ENCODE peak calls at places on chromosomes 16 and 17, in eight cellular contexts. One of them, this sample, is unnamed.

GRCh38 chr17:7897773-7898172 is 9.2 kb downstream of the CHD3 start:
- DNase-seq in hypothalamus: peak; percentile 69
- DNase-seq in anterior cingulate cortex: no peak
- DNase-seq in COR-L47: no peak
- DNase-seq in HL-60: no peak
- DNase-seq in H54: no peak
- DNase-seq in glutamatergic neuron: no peak
- DNase-seq in stimulated activated CD4-positive, alpha-beta T cell treated with anti-CD3 and anti-CD28 coated beads, Interleukin-1b, Interleukin-23, amount 100 ng/mL, for 24 hours: no peak
- DNase-seq in this sample: no peak

GRCh38 chr17:404703-405102 is 52.1 kb upstream of the RPH3AL start:
- DNase-seq in hypothalamus: no peak
- DNase-seq in anterior cingulate cortex: no peak
- DNase-seq in COR-L47: no peak
- DNase-seq in HL-60: no peak
- DNase-seq in H54: no peak
- DNase-seq in glutamatergic neuron: no peak
- DNase-seq in stimulated activated CD4-positive, alpha-beta T cell treated with anti-CD3 and anti-CD28 coated beads, Interleukin-1b, Interleukin-23, amount 100 ng/mL, for 24 hours: no peak
- DNase-seq in this sample: no peak

GRCh38 chr16:71627631-71628236 is 1.8 kb downstream of the MARVELD3 start:
- DNase-seq in hypothalamus: no peak
- DNase-seq in anterior cingulate cortex: no peak
- DNase-seq in COR-L47: no peak
- DNase-seq in HL-60: no peak
- DNase-seq in H54: no peak
- DNase-seq in glutamatergic neuron: no peak
- DNase-seq in stimulated activated CD4-positive, alpha-beta T cell treated with anti-CD3 and anti-CD28 coated beads, Interleukin-1b, Interleukin-23, amount 100 ng/mL, for 24 hours: no peak
- DNase-seq in this sample: no peak

GRCh38 chr16:64920211-64920610 is 201.7 kb downstream of the CDH11 start:
- DNase-seq in hypothalamus: no peak
- DNase-seq in anterior cingulate cortex: no peak
- DNase-seq in COR-L47: no peak
- DNase-seq in HL-60: no peak
- DNase-seq in H54: no peak
- DNase-seq in glutamatergic neuron: no peak
- DNase-seq in stimulated activated CD4-positive, alpha-beta T cell treated with anti-CD3 and anti-CD28 coated beads, Interleukin-1b, Interleukin-23, amount 100 ng/mL, for 24 hours: no peak
- DNase-seq in this sample: no peak

GRCh38 chr17:64084940-64085649 is 44.8 kb downstream of the ERN1 start:
- DNase-seq in hypothalamus: no peak
- DNase-seq in anterior cingulate cortex: no peak
- DNase-seq in COR-L47: peak; percentile 3
- DNase-seq in HL-60: no peak
- DNase-seq in H54: no peak
- DNase-seq in glutamatergic neuron: no peak
- DNase-seq in stimulated activated CD4-positive, alpha-beta T cell treated with anti-CD3 and anti-CD28 coated beads, Interleukin-1b, Interleukin-23, amount 100 ng/mL, for 24 hours: no peak
- DNase-seq in this sample: no peak

GRCh38 chr16:69443809-69444611 is 19.6 kb downstream of the CYB5B start:
- DNase-seq in hypothalamus: no peak
- DNase-seq in anterior cingulate cortex: no peak
- DNase-seq in COR-L47: no peak
- DNase-seq in HL-60: no peak
- DNase-seq in H54: no peak
- DNase-seq in glutamatergic neuron: no peak
- DNase-seq in stimulated activated CD4-positive, alpha-beta T cell treated with anti-CD3 and anti-CD28 coated beads, Interleukin-1b, Interleukin-23, amount 100 ng/mL, for 24 hours: no peak
- DNase-seq in this sample: peak; percentile 58

GRCh38 chr17:28473542-28473941 is at the start of gene SLC13A2:
- DNase-seq in hypothalamus: no peak
- DNase-seq in anterior cingulate cortex: no peak
- DNase-seq in COR-L47: no peak
- DNase-seq in HL-60: no peak
- DNase-seq in H54: no peak
- DNase-seq in glutamatergic neuron: no peak
- DNase-seq in stimulated activated CD4-positive, alpha-beta T cell treated with anti-CD3 and anti-CD28 coated beads, Interleukin-1b, Interleukin-23, amount 100 ng/mL, for 24 hours: no peak
- DNase-seq in this sample: no peak

GRCh38 chr16:7440886-7441400 is 108.3 kb downstream of the RBFOX1 start:
- DNase-seq in hypothalamus: no peak
- DNase-seq in anterior cingulate cortex: no peak
- DNase-seq in COR-L47: no peak
- DNase-seq in HL-60: no peak
- DNase-seq in H54: no peak
- DNase-seq in glutamatergic neuron: no peak
- DNase-seq in stimulated activated CD4-positive, alpha-beta T cell treated with anti-CD3 and anti-CD28 coated beads, Interleukin-1b, Interleukin-23, amount 100 ng/mL, for 24 hours: no peak
- DNase-seq in this sample: no peak

GRCh38 chr17:51015145-51015558 is 105.5 kb downstream of the SPAG9 start:
- DNase-seq in hypothalamus: peak; percentile 29
- DNase-seq in anterior cingulate cortex: no peak
- DNase-seq in COR-L47: peak; percentile 76
- DNase-seq in HL-60: no peak
- DNase-seq in H54: no peak
- DNase-seq in glutamatergic neuron: no peak
- DNase-seq in stimulated activated CD4-positive, alpha-beta T cell treated with anti-CD3 and anti-CD28 coated beads, Interleukin-1b, Interleukin-23, amount 100 ng/mL, for 24 hours: no peak
- DNase-seq in this sample: no peak

GRCh38 chr16:66687906-66688625 is 8.5 kb downstream of the CMTM4 start:
- DNase-seq in hypothalamus: no peak
- DNase-seq in anterior cingulate cortex: no peak
- DNase-seq in COR-L47: no peak
- DNase-seq in HL-60: no peak
- DNase-seq in H54: no peak
- DNase-seq in glutamatergic neuron: no peak
- DNase-seq in stimulated activated CD4-positive, alpha-beta T cell treated with anti-CD3 and anti-CD28 coated beads, Interleukin-1b, Interleukin-23, amount 100 ng/mL, for 24 hours: no peak
- DNase-seq in this sample: no peak

GRCh38 chr16:74019608-74020007 is 277.0 kb upstream of the PSMD7 start:
- DNase-seq in hypothalamus: no peak
- DNase-seq in anterior cingulate cortex: no peak
- DNase-seq in COR-L47: no peak
- DNase-seq in HL-60: no peak
- DNase-seq in H54: no peak
- DNase-seq in glutamatergic neuron: no peak
- DNase-seq in stimulated activated CD4-positive, alpha-beta T cell treated with anti-CD3 and anti-CD28 coated beads, Interleukin-1b, Interleukin-23, amount 100 ng/mL, for 24 hours: no peak
- DNase-seq in this sample: no peak

GRCh38 chr17:61459968-61460718 is 7.9 kb downstream of the TBX4 start:
- DNase-seq in hypothalamus: no peak
- DNase-seq in anterior cingulate cortex: no peak
- DNase-seq in COR-L47: no peak
- DNase-seq in HL-60: no peak
- DNase-seq in H54: no peak
- DNase-seq in glutamatergic neuron: no peak
- DNase-seq in stimulated activated CD4-positive, alpha-beta T cell treated with anti-CD3 and anti-CD28 coated beads, Interleukin-1b, Interleukin-23, amount 100 ng/mL, for 24 hours: no peak
- DNase-seq in this sample: no peak

GRCh38 chr16:53511403-53512280 is 8.6 kb upstream of the AKTIP start:
- DNase-seq in hypothalamus: no peak
- DNase-seq in anterior cingulate cortex: no peak
- DNase-seq in COR-L47: no peak
- DNase-seq in HL-60: no peak
- DNase-seq in H54: no peak
- DNase-seq in glutamatergic neuron: no peak
- DNase-seq in stimulated activated CD4-positive, alpha-beta T cell treated with anti-CD3 and anti-CD28 coated beads, Interleukin-1b, Interleukin-23, amount 100 ng/mL, for 24 hours: no peak
- DNase-seq in this sample: no peak

GRCh38 chr17:56737741-56738161 is 96.0 kb downstream of the C17orf67 start:
- DNase-seq in hypothalamus: no peak
- DNase-seq in anterior cingulate cortex: no peak
- DNase-seq in COR-L47: no peak
- DNase-seq in HL-60: no peak
- DNase-seq in H54: peak; percentile 22
- DNase-seq in glutamatergic neuron: no peak
- DNase-seq in stimulated activated CD4-positive, alpha-beta T cell treated with anti-CD3 and anti-CD28 coated beads, Interleukin-1b, Interleukin-23, amount 100 ng/mL, for 24 hours: no peak
- DNase-seq in this sample: no peak

GRCh38 chr16:17847234-17847795 is 376.6 kb upstream of the XYLT1 start:
- DNase-seq in hypothalamus: no peak
- DNase-seq in anterior cingulate cortex: no peak
- DNase-seq in COR-L47: no peak
- DNase-seq in HL-60: no peak
- DNase-seq in H54: no peak
- DNase-seq in glutamatergic neuron: no peak
- DNase-seq in stimulated activated CD4-positive, alpha-beta T cell treated with anti-CD3 and anti-CD28 coated beads, Interleukin-1b, Interleukin-23, amount 100 ng/mL, for 24 hours: no peak
- DNase-seq in this sample: no peak

GRCh38 chr16:17177968-17178880 is 292.5 kb downstream of the XYLT1 start:
- DNase-seq in hypothalamus: no peak
- DNase-seq in anterior cingulate cortex: no peak
- DNase-seq in COR-L47: no peak
- DNase-seq in HL-60: no peak
- DNase-seq in H54: no peak
- DNase-seq in glutamatergic neuron: no peak
- DNase-seq in stimulated activated CD4-positive, alpha-beta T cell treated with anti-CD3 and anti-CD28 coated beads, Interleukin-1b, Interleukin-23, amount 100 ng/mL, for 24 hours: no peak
- DNase-seq in this sample: no peak

GRCh38 chr16:73268311-73268997 is 220.5 kb upstream of the ZFHX3 start:
- DNase-seq in hypothalamus: no peak
- DNase-seq in anterior cingulate cortex: no peak
- DNase-seq in COR-L47: peak; percentile 97
- DNase-seq in HL-60: no peak
- DNase-seq in H54: no peak
- DNase-seq in glutamatergic neuron: no peak
- DNase-seq in stimulated activated CD4-positive, alpha-beta T cell treated with anti-CD3 and anti-CD28 coated beads, Interleukin-1b, Interleukin-23, amount 100 ng/mL, for 24 hours: no peak
- DNase-seq in this sample: no peak

GRCh38 chr16:31198207-31198882 is 4.2 kb downstream of the PYCARD start:
- DNase-seq in hypothalamus: no peak
- DNase-seq in anterior cingulate cortex: no peak
- DNase-seq in COR-L47: no peak
- DNase-seq in HL-60: no peak
- DNase-seq in H54: no peak
- DNase-seq in glutamatergic neuron: no peak
- DNase-seq in stimulated activated CD4-positive, alpha-beta T cell treated with anti-CD3 and anti-CD28 coated beads, Interleukin-1b, Interleukin-23, amount 100 ng/mL, for 24 hours: no peak
- DNase-seq in this sample: no peak

GRCh38 chr17:80695979-80696378 is 151.3 kb downstream of the RPTOR start:
- DNase-seq in hypothalamus: no peak
- DNase-seq in anterior cingulate cortex: no peak
- DNase-seq in COR-L47: no peak
- DNase-seq in HL-60: no peak
- DNase-seq in H54: no peak
- DNase-seq in glutamatergic neuron: no peak
- DNase-seq in stimulated activated CD4-positive, alpha-beta T cell treated with anti-CD3 and anti-CD28 coated beads, Interleukin-1b, Interleukin-23, amount 100 ng/mL, for 24 hours: no peak
- DNase-seq in this sample: no peak

GRCh38 chr16:85613609-85614337 is 651 bp downstream of the GSE1 start:
- DNase-seq in hypothalamus: peak; percentile 26
- DNase-seq in anterior cingulate cortex: no peak
- DNase-seq in COR-L47: peak; percentile 85
- DNase-seq in HL-60: peak; percentile 43
- DNase-seq in H54: no peak
- DNase-seq in glutamatergic neuron: peak; percentile 90
- DNase-seq in stimulated activated CD4-positive, alpha-beta T cell treated with anti-CD3 and anti-CD28 coated beads, Interleukin-1b, Interleukin-23, amount 100 ng/mL, for 24 hours: no peak
- DNase-seq in this sample: peak; percentile 50

GRCh38 chr17:3976675-3977171 is 12.5 kb upstream of the ATP2A3 start:
- DNase-seq in hypothalamus: peak; percentile 20
- DNase-seq in anterior cingulate cortex: no peak
- DNase-seq in COR-L47: peak; percentile 42
- DNase-seq in HL-60: no peak
- DNase-seq in H54: no peak
- DNase-seq in glutamatergic neuron: no peak
- DNase-seq in stimulated activated CD4-positive, alpha-beta T cell treated with anti-CD3 and anti-CD28 coated beads, Interleukin-1b, Interleukin-23, amount 100 ng/mL, for 24 hours: no peak
- DNase-seq in this sample: no peak

GRCh38 chr17:29807520-29808361 is 122.3 kb downstream of the SSH2 start:
- DNase-seq in hypothalamus: peak; percentile 65
- DNase-seq in anterior cingulate cortex: peak; percentile 45
- DNase-seq in COR-L47: peak; percentile 39
- DNase-seq in HL-60: peak; percentile 49
- DNase-seq in H54: peak; percentile 13
- DNase-seq in glutamatergic neuron: peak; percentile 71
- DNase-seq in stimulated activated CD4-positive, alpha-beta T cell treated with anti-CD3 and anti-CD28 coated beads, Interleukin-1b, Interleukin-23, amount 100 ng/mL, for 24 hours: peak; percentile 39
- DNase-seq in this sample: peak; percentile 70

GRCh38 chr16:31365131-31365865 is 10.3 kb downstream of the ITGAX start:
- DNase-seq in hypothalamus: no peak
- DNase-seq in anterior cingulate cortex: no peak
- DNase-seq in COR-L47: no peak
- DNase-seq in HL-60: no peak
- DNase-seq in H54: no peak
- DNase-seq in glutamatergic neuron: no peak
- DNase-seq in stimulated activated CD4-positive, alpha-beta T cell treated with anti-CD3 and anti-CD28 coated beads, Interleukin-1b, Interleukin-23, amount 100 ng/mL, for 24 hours: no peak
- DNase-seq in this sample: no peak

GRCh38 chr17:47868134-47868533 is 17.2 kb upstream of the SP6 start:
- DNase-seq in hypothalamus: no peak
- DNase-seq in anterior cingulate cortex: no peak
- DNase-seq in COR-L47: no peak
- DNase-seq in HL-60: no peak
- DNase-seq in H54: no peak
- DNase-seq in glutamatergic neuron: no peak
- DNase-seq in stimulated activated CD4-positive, alpha-beta T cell treated with anti-CD3 and anti-CD28 coated beads, Interleukin-1b, Interleukin-23, amount 100 ng/mL, for 24 hours: no peak
- DNase-seq in this sample: no peak